ENCODE peak calls at places on chromosome 2, in nine cellular contexts. One of them, this sample, is unnamed.

GRCh38 chr2:239561448-239562001 is 160.7 kb upstream of the HDAC4 start:
- DNase-seq in naive thymus-derived CD4-positive, alpha-beta T cell: no peak
- DNase-seq in CD8-positive, alpha-beta memory T cell: no peak
- DNase-seq in stimulated activated CD4-positive, alpha-beta T cell treated with anti-CD3 and anti-CD28 coated beads, Interleukin-2, amount 100 ng/mL, for 24 hours: no peak
- DNase-seq in KBM-7: no peak
- DNase-seq in globus pallidus: no peak
- DNase-seq in memory B cell: no peak
- DNase-seq in DMS 273 treated with DMSO at 0.1 percent for 48 hours: no peak
- DNase-seq in hypothalamus: no peak
- DNase-seq in this sample: no peak

GRCh38 chr2:154696771-154697170 is 1.7 kb upstream of the KCNJ3 start:
- DNase-seq in hypothalamus: no peak
- DNase-seq in CD8-positive, alpha-beta memory T cell: no peak
- DNase-seq in globus pallidus: no peak
- DNase-seq in KBM-7: no peak
- DNase-seq in DMS 273 treated with DMSO at 0.1 percent for 48 hours: no peak
- DNase-seq in memory B cell: no peak
- DNase-seq in naive thymus-derived CD4-positive, alpha-beta T cell: no peak
- DNase-seq in stimulated activated CD4-positive, alpha-beta T cell treated with anti-CD3 and anti-CD28 coated beads, Interleukin-2, amount 100 ng/mL, for 24 hours: no peak
- DNase-seq in this sample: no peak

GRCh38 chr2:138948070-138948539 is 167.9 kb upstream of the NXPH2 start:
- DNase-seq in DMS 273 treated with DMSO at 0.1 percent for 48 hours: no peak
- DNase-seq in hypothalamus: no peak
- DNase-seq in CD8-positive, alpha-beta memory T cell: no peak
- DNase-seq in naive thymus-derived CD4-positive, alpha-beta T cell: no peak
- DNase-seq in globus pallidus: no peak
- DNase-seq in memory B cell: no peak
- DNase-seq in KBM-7: no peak
- DNase-seq in stimulated activated CD4-positive, alpha-beta T cell treated with anti-CD3 and anti-CD28 coated beads, Interleukin-2, amount 100 ng/mL, for 24 hours: no peak
- DNase-seq in this sample: peak

GRCh38 chr2:100196786-100197494 is 54.5 kb upstream of the AFF3 start:
- DNase-seq in CD8-positive, alpha-beta memory T cell: no peak
- DNase-seq in stimulated activated CD4-positive, alpha-beta T cell treated with anti-CD3 and anti-CD28 coated beads, Interleukin-2, amount 100 ng/mL, for 24 hours: no peak
- DNase-seq in hypothalamus: no peak
- DNase-seq in memory B cell: no peak
- DNase-seq in globus pallidus: no peak
- DNase-seq in KBM-7: no peak
- DNase-seq in naive thymus-derived CD4-positive, alpha-beta T cell: no peak
- DNase-seq in DMS 273 treated with DMSO at 0.1 percent for 48 hours: no peak
- DNase-seq in this sample: peak

GRCh38 chr2:230472619-230473018 is 56.6 kb downstream of the SP100 start:
- DNase-seq in CD8-positive, alpha-beta memory T cell: no peak
- DNase-seq in DMS 273 treated with DMSO at 0.1 percent for 48 hours: no peak
- DNase-seq in KBM-7: no peak
- DNase-seq in globus pallidus: no peak
- DNase-seq in stimulated activated CD4-positive, alpha-beta T cell treated with anti-CD3 and anti-CD28 coated beads, Interleukin-2, amount 100 ng/mL, for 24 hours: peak
- DNase-seq in naive thymus-derived CD4-positive, alpha-beta T cell: no peak
- DNase-seq in hypothalamus: no peak
- DNase-seq in memory B cell: no peak
- DNase-seq in this sample: peak

GRCh38 chr2:113078350-113078839 is 10.6 kb downstream of the IL1F10 start:
- DNase-seq in memory B cell: no peak
- DNase-seq in globus pallidus: no peak
- DNase-seq in hypothalamus: no peak
- DNase-seq in CD8-positive, alpha-beta memory T cell: no peak
- DNase-seq in KBM-7: no peak
- DNase-seq in stimulated activated CD4-positive, alpha-beta T cell treated with anti-CD3 and anti-CD28 coated beads, Interleukin-2, amount 100 ng/mL, for 24 hours: no peak
- DNase-seq in naive thymus-derived CD4-positive, alpha-beta T cell: no peak
- DNase-seq in DMS 273 treated with DMSO at 0.1 percent for 48 hours: no peak
- DNase-seq in this sample: no peak

GRCh38 chr2:216858312-216858711 is 1.6 kb downstream of the TNP1 start:
- DNase-seq in KBM-7: no peak
- DNase-seq in memory B cell: no peak
- DNase-seq in stimulated activated CD4-positive, alpha-beta T cell treated with anti-CD3 and anti-CD28 coated beads, Interleukin-2, amount 100 ng/mL, for 24 hours: no peak
- DNase-seq in DMS 273 treated with DMSO at 0.1 percent for 48 hours: no peak
- DNase-seq in hypothalamus: no peak
- DNase-seq in CD8-positive, alpha-beta memory T cell: no peak
- DNase-seq in naive thymus-derived CD4-positive, alpha-beta T cell: no peak
- DNase-seq in globus pallidus: no peak
- DNase-seq in this sample: no peak

GRCh38 chr2:7744827-7745226 is 827.6 kb downstream of the RNF144A start:
- DNase-seq in KBM-7: no peak
- DNase-seq in CD8-positive, alpha-beta memory T cell: peak
- DNase-seq in hypothalamus: no peak
- DNase-seq in DMS 273 treated with DMSO at 0.1 percent for 48 hours: no peak
- DNase-seq in memory B cell: no peak
- DNase-seq in stimulated activated CD4-positive, alpha-beta T cell treated with anti-CD3 and anti-CD28 coated beads, Interleukin-2, amount 100 ng/mL, for 24 hours: peak
- DNase-seq in naive thymus-derived CD4-positive, alpha-beta T cell: no peak
- DNase-seq in globus pallidus: no peak
- DNase-seq in this sample: no peak

GRCh38 chr2:60368437-60368836 is 185.0 kb downstream of the BCL11A start:
- DNase-seq in KBM-7: no peak
- DNase-seq in hypothalamus: no peak
- DNase-seq in CD8-positive, alpha-beta memory T cell: no peak
- DNase-seq in DMS 273 treated with DMSO at 0.1 percent for 48 hours: no peak
- DNase-seq in naive thymus-derived CD4-positive, alpha-beta T cell: no peak
- DNase-seq in globus pallidus: no peak
- DNase-seq in stimulated activated CD4-positive, alpha-beta T cell treated with anti-CD3 and anti-CD28 coated beads, Interleukin-2, amount 100 ng/mL, for 24 hours: no peak
- DNase-seq in memory B cell: no peak
- DNase-seq in this sample: no peak

GRCh38 chr2:1738163-1738562 is 6.2 kb downstream of the PXDN start:
- DNase-seq in stimulated activated CD4-positive, alpha-beta T cell treated with anti-CD3 and anti-CD28 coated beads, Interleukin-2, amount 100 ng/mL, for 24 hours: no peak
- DNase-seq in hypothalamus: no peak
- DNase-seq in KBM-7: no peak
- DNase-seq in DMS 273 treated with DMSO at 0.1 percent for 48 hours: no peak
- DNase-seq in memory B cell: no peak
- DNase-seq in naive thymus-derived CD4-positive, alpha-beta T cell: no peak
- DNase-seq in globus pallidus: no peak
- DNase-seq in CD8-positive, alpha-beta memory T cell: no peak
- DNase-seq in this sample: no peak

GRCh38 chr2:128623776-128624424 is 305.2 kb upstream of the HS6ST1 start:
- DNase-seq in memory B cell: no peak
- DNase-seq in hypothalamus: no peak
- DNase-seq in stimulated activated CD4-positive, alpha-beta T cell treated with anti-CD3 and anti-CD28 coated beads, Interleukin-2, amount 100 ng/mL, for 24 hours: no peak
- DNase-seq in DMS 273 treated with DMSO at 0.1 percent for 48 hours: peak
- DNase-seq in naive thymus-derived CD4-positive, alpha-beta T cell: no peak
- DNase-seq in KBM-7: peak
- DNase-seq in globus pallidus: no peak
- DNase-seq in CD8-positive, alpha-beta memory T cell: no peak
- DNase-seq in this sample: peak

GRCh38 chr2:88016948-88017779 is 817 bp upstream of the RNU2-63P start:
- DNase-seq in naive thymus-derived CD4-positive, alpha-beta T cell: no peak
- DNase-seq in DMS 273 treated with DMSO at 0.1 percent for 48 hours: peak
- DNase-seq in stimulated activated CD4-positive, alpha-beta T cell treated with anti-CD3 and anti-CD28 coated beads, Interleukin-2, amount 100 ng/mL, for 24 hours: no peak
- DNase-seq in hypothalamus: peak
- DNase-seq in CD8-positive, alpha-beta memory T cell: peak
- DNase-seq in KBM-7: peak
- DNase-seq in globus pallidus: peak
- DNase-seq in memory B cell: no peak
- DNase-seq in this sample: no peak

GRCh38 chr2:159758686-159759085 is 39.3 kb downstream of the CD302 start:
- DNase-seq in stimulated activated CD4-positive, alpha-beta T cell treated with anti-CD3 and anti-CD28 coated beads, Interleukin-2, amount 100 ng/mL, for 24 hours: no peak
- DNase-seq in globus pallidus: no peak
- DNase-seq in CD8-positive, alpha-beta memory T cell: no peak
- DNase-seq in KBM-7: no peak
- DNase-seq in naive thymus-derived CD4-positive, alpha-beta T cell: no peak
- DNase-seq in hypothalamus: no peak
- DNase-seq in DMS 273 treated with DMSO at 0.1 percent for 48 hours: no peak
- DNase-seq in memory B cell: no peak
- DNase-seq in this sample: no peak

GRCh38 chr2:162071016-162071415 is 3.0 kb downstream of the DPP4 start:
- DNase-seq in naive thymus-derived CD4-positive, alpha-beta T cell: no peak
- DNase-seq in hypothalamus: no peak
- DNase-seq in KBM-7: no peak
- DNase-seq in memory B cell: no peak
- DNase-seq in CD8-positive, alpha-beta memory T cell: no peak
- DNase-seq in stimulated activated CD4-positive, alpha-beta T cell treated with anti-CD3 and anti-CD28 coated beads, Interleukin-2, amount 100 ng/mL, for 24 hours: no peak
- DNase-seq in globus pallidus: no peak
- DNase-seq in DMS 273 treated with DMSO at 0.1 percent for 48 hours: no peak
- DNase-seq in this sample: no peak

GRCh38 chr2:235921508-235922260 is 246.5 kb downstream of the GBX2 start:
- DNase-seq in DMS 273 treated with DMSO at 0.1 percent for 48 hours: no peak
- DNase-seq in naive thymus-derived CD4-positive, alpha-beta T cell: no peak
- DNase-seq in globus pallidus: no peak
- DNase-seq in KBM-7: no peak
- DNase-seq in hypothalamus: no peak
- DNase-seq in CD8-positive, alpha-beta memory T cell: no peak
- DNase-seq in memory B cell: no peak
- DNase-seq in stimulated activated CD4-positive, alpha-beta T cell treated with anti-CD3 and anti-CD28 coated beads, Interleukin-2, amount 100 ng/mL, for 24 hours: no peak
- DNase-seq in this sample: no peak

GRCh38 chr2:37387143-37387835 is 42.9 kb downstream of the QPCT start:
- DNase-seq in globus pallidus: no peak
- DNase-seq in stimulated activated CD4-positive, alpha-beta T cell treated with anti-CD3 and anti-CD28 coated beads, Interleukin-2, amount 100 ng/mL, for 24 hours: peak
- DNase-seq in naive thymus-derived CD4-positive, alpha-beta T cell: no peak
- DNase-seq in KBM-7: no peak
- DNase-seq in CD8-positive, alpha-beta memory T cell: no peak
- DNase-seq in memory B cell: no peak
- DNase-seq in DMS 273 treated with DMSO at 0.1 percent for 48 hours: no peak
- DNase-seq in hypothalamus: no peak
- DNase-seq in this sample: peak

GRCh38 chr2:7029291-7030059 is 112.3 kb downstream of the RNF144A start:
- DNase-seq in memory B cell: no peak
- DNase-seq in DMS 273 treated with DMSO at 0.1 percent for 48 hours: no peak
- DNase-seq in KBM-7: no peak
- DNase-seq in hypothalamus: peak
- DNase-seq in naive thymus-derived CD4-positive, alpha-beta T cell: no peak
- DNase-seq in CD8-positive, alpha-beta memory T cell: no peak
- DNase-seq in globus pallidus: no peak
- DNase-seq in stimulated activated CD4-positive, alpha-beta T cell treated with anti-CD3 and anti-CD28 coated beads, Interleukin-2, amount 100 ng/mL, for 24 hours: no peak
- DNase-seq in this sample: no peak

GRCh38 chr2:67476808-67477790 is 80.0 kb downstream of the ETAA1 start:
- DNase-seq in globus pallidus: no peak
- DNase-seq in stimulated activated CD4-positive, alpha-beta T cell treated with anti-CD3 and anti-CD28 coated beads, Interleukin-2, amount 100 ng/mL, for 24 hours: no peak
- DNase-seq in naive thymus-derived CD4-positive, alpha-beta T cell: no peak
- DNase-seq in KBM-7: peak
- DNase-seq in hypothalamus: no peak
- DNase-seq in CD8-positive, alpha-beta memory T cell: no peak
- DNase-seq in DMS 273 treated with DMSO at 0.1 percent for 48 hours: peak
- DNase-seq in memory B cell: no peak
- DNase-seq in this sample: peak

GRCh38 chr2:136115183-136115751 is 2.7 kb downstream of the CXCR4 start:
- DNase-seq in globus pallidus: no peak
- DNase-seq in naive thymus-derived CD4-positive, alpha-beta T cell: peak
- DNase-seq in DMS 273 treated with DMSO at 0.1 percent for 48 hours: no peak
- DNase-seq in CD8-positive, alpha-beta memory T cell: no peak
- DNase-seq in KBM-7: no peak
- DNase-seq in memory B cell: no peak
- DNase-seq in hypothalamus: no peak
- DNase-seq in stimulated activated CD4-positive, alpha-beta T cell treated with anti-CD3 and anti-CD28 coated beads, Interleukin-2, amount 100 ng/mL, for 24 hours: no peak
- DNase-seq in this sample: no peak

GRCh38 chr2:33166287-33166881 is 219.6 kb downstream of the LTBP1 start:
- DNase-seq in CD8-positive, alpha-beta memory T cell: no peak
- DNase-seq in DMS 273 treated with DMSO at 0.1 percent for 48 hours: no peak
- DNase-seq in memory B cell: no peak
- DNase-seq in naive thymus-derived CD4-positive, alpha-beta T cell: no peak
- DNase-seq in hypothalamus: no peak
- DNase-seq in KBM-7: no peak
- DNase-seq in globus pallidus: no peak
- DNase-seq in stimulated activated CD4-positive, alpha-beta T cell treated with anti-CD3 and anti-CD28 coated beads, Interleukin-2, amount 100 ng/mL, for 24 hours: no peak
- DNase-seq in this sample: peak

GRCh38 chr2:38581193-38582147 is 21.3 kb downstream of the HNRNPLL start:
- DNase-seq in memory B cell: no peak
- DNase-seq in CD8-positive, alpha-beta memory T cell: no peak
- DNase-seq in naive thymus-derived CD4-positive, alpha-beta T cell: peak
- DNase-seq in KBM-7: peak
- DNase-seq in globus pallidus: peak
- DNase-seq in DMS 273 treated with DMSO at 0.1 percent for 48 hours: peak
- DNase-seq in stimulated activated CD4-positive, alpha-beta T cell treated with anti-CD3 and anti-CD28 coated beads, Interleukin-2, amount 100 ng/mL, for 24 hours: no peak
- DNase-seq in hypothalamus: peak
- DNase-seq in this sample: peak

GRCh38 chr2:120661551-120661950 is 74.1 kb upstream of the GLI2 start:
- DNase-seq in KBM-7: no peak
- DNase-seq in CD8-positive, alpha-beta memory T cell: no peak
- DNase-seq in hypothalamus: peak
- DNase-seq in DMS 273 treated with DMSO at 0.1 percent for 48 hours: peak
- DNase-seq in stimulated activated CD4-positive, alpha-beta T cell treated with anti-CD3 and anti-CD28 coated beads, Interleukin-2, amount 100 ng/mL, for 24 hours: no peak
- DNase-seq in globus pallidus: peak
- DNase-seq in naive thymus-derived CD4-positive, alpha-beta T cell: no peak
- DNase-seq in memory B cell: no peak
- DNase-seq in this sample: no peak

GRCh38 chr2:108316194-108316880 is 27.6 kb downstream of the SULT1C2 start:
- DNase-seq in globus pallidus: no peak
- DNase-seq in DMS 273 treated with DMSO at 0.1 percent for 48 hours: no peak
- DNase-seq in hypothalamus: no peak
- DNase-seq in CD8-positive, alpha-beta memory T cell: no peak
- DNase-seq in stimulated activated CD4-positive, alpha-beta T cell treated with anti-CD3 and anti-CD28 coated beads, Interleukin-2, amount 100 ng/mL, for 24 hours: no peak
- DNase-seq in memory B cell: no peak
- DNase-seq in KBM-7: no peak
- DNase-seq in naive thymus-derived CD4-positive, alpha-beta T cell: no peak
- DNase-seq in this sample: no peak

GRCh38 chr2:212677466-212677865 is 138.9 kb upstream of the ERBB4 start:
- DNase-seq in KBM-7: no peak
- DNase-seq in globus pallidus: no peak
- DNase-seq in DMS 273 treated with DMSO at 0.1 percent for 48 hours: no peak
- DNase-seq in CD8-positive, alpha-beta memory T cell: no peak
- DNase-seq in naive thymus-derived CD4-positive, alpha-beta T cell: no peak
- DNase-seq in memory B cell: no peak
- DNase-seq in stimulated activated CD4-positive, alpha-beta T cell treated with anti-CD3 and anti-CD28 coated beads, Interleukin-2, amount 100 ng/mL, for 24 hours: no peak
- DNase-seq in hypothalamus: no peak
- DNase-seq in this sample: no peak

GRCh38 chr2:237181844-237182243 is 96.2 kb downstream of the COPS8 start:
- DNase-seq in KBM-7: no peak
- DNase-seq in memory B cell: no peak
- DNase-seq in CD8-positive, alpha-beta memory T cell: no peak
- DNase-seq in globus pallidus: no peak
- DNase-seq in naive thymus-derived CD4-positive, alpha-beta T cell: no peak
- DNase-seq in stimulated activated CD4-positive, alpha-beta T cell treated with anti-CD3 and anti-CD28 coated beads, Interleukin-2, amount 100 ng/mL, for 24 hours: no peak
- DNase-seq in DMS 273 treated with DMSO at 0.1 percent for 48 hours: no peak
- DNase-seq in hypothalamus: no peak
- DNase-seq in this sample: peak

GRCh38 chr2:12903272-12903671 is 186.5 kb downstream of the TRIB2 start:
- DNase-seq in globus pallidus: no peak
- DNase-seq in KBM-7: no peak
- DNase-seq in naive thymus-derived CD4-positive, alpha-beta T cell: no peak
- DNase-seq in CD8-positive, alpha-beta memory T cell: no peak
- DNase-seq in DMS 273 treated with DMSO at 0.1 percent for 48 hours: no peak
- DNase-seq in stimulated activated CD4-positive, alpha-beta T cell treated with anti-CD3 and anti-CD28 coated beads, Interleukin-2, amount 100 ng/mL, for 24 hours: no peak
- DNase-seq in hypothalamus: no peak
- DNase-seq in memory B cell: no peak
- DNase-seq in this sample: no peak

GRCh38 chr2:42150159-42150558 is 19.0 kb upstream of the EML4 start:
- DNase-seq in KBM-7: no peak
- DNase-seq in DMS 273 treated with DMSO at 0.1 percent for 48 hours: no peak
- DNase-seq in naive thymus-derived CD4-positive, alpha-beta T cell: no peak
- DNase-seq in globus pallidus: no peak
- DNase-seq in CD8-positive, alpha-beta memory T cell: no peak
- DNase-seq in memory B cell: no peak
- DNase-seq in hypothalamus: no peak
- DNase-seq in stimulated activated CD4-positive, alpha-beta T cell treated with anti-CD3 and anti-CD28 coated beads, Interleukin-2, amount 100 ng/mL, for 24 hours: no peak
- DNase-seq in this sample: no peak

GRCh38 chr2:158529379-158530110 is 72.8 kb downstream of the PKP4 start:
- DNase-seq in CD8-positive, alpha-beta memory T cell: no peak
- DNase-seq in memory B cell: no peak
- DNase-seq in hypothalamus: no peak
- DNase-seq in stimulated activated CD4-positive, alpha-beta T cell treated with anti-CD3 and anti-CD28 coated beads, Interleukin-2, amount 100 ng/mL, for 24 hours: no peak
- DNase-seq in DMS 273 treated with DMSO at 0.1 percent for 48 hours: no peak
- DNase-seq in naive thymus-derived CD4-positive, alpha-beta T cell: no peak
- DNase-seq in KBM-7: no peak
- DNase-seq in globus pallidus: no peak
- DNase-seq in this sample: peak

GRCh38 chr2:47126783-47127182 is 28.3 kb downstream of the STPG4 start:
- DNase-seq in DMS 273 treated with DMSO at 0.1 percent for 48 hours: no peak
- DNase-seq in KBM-7: no peak
- DNase-seq in naive thymus-derived CD4-positive, alpha-beta T cell: no peak
- DNase-seq in memory B cell: no peak
- DNase-seq in CD8-positive, alpha-beta memory T cell: no peak
- DNase-seq in stimulated activated CD4-positive, alpha-beta T cell treated with anti-CD3 and anti-CD28 coated beads, Interleukin-2, amount 100 ng/mL, for 24 hours: no peak
- DNase-seq in globus pallidus: no peak
- DNase-seq in hypothalamus: no peak
- DNase-seq in this sample: no peak

GRCh38 chr2:131577812-131578211 is 50.1 kb downstream of the CCDC74A start:
- DNase-seq in hypothalamus: no peak
- DNase-seq in stimulated activated CD4-positive, alpha-beta T cell treated with anti-CD3 and anti-CD28 coated beads, Interleukin-2, amount 100 ng/mL, for 24 hours: no peak
- DNase-seq in memory B cell: no peak
- DNase-seq in globus pallidus: no peak
- DNase-seq in DMS 273 treated with DMSO at 0.1 percent for 48 hours: no peak
- DNase-seq in CD8-positive, alpha-beta memory T cell: no peak
- DNase-seq in naive thymus-derived CD4-positive, alpha-beta T cell: no peak
- DNase-seq in KBM-7: no peak
- DNase-seq in this sample: no peak

GRCh38 chr2:222819722-222820333 is 41.0 kb upstream of the ACSL3 start:
- DNase-seq in globus pallidus: no peak
- DNase-seq in naive thymus-derived CD4-positive, alpha-beta T cell: no peak
- DNase-seq in memory B cell: no peak
- DNase-seq in CD8-positive, alpha-beta memory T cell: no peak
- DNase-seq in KBM-7: no peak
- DNase-seq in DMS 273 treated with DMSO at 0.1 percent for 48 hours: no peak
- DNase-seq in stimulated activated CD4-positive, alpha-beta T cell treated with anti-CD3 and anti-CD28 coated beads, Interleukin-2, amount 100 ng/mL, for 24 hours: no peak
- DNase-seq in hypothalamus: no peak
- DNase-seq in this sample: peak